ENCODE peak calls at places on chromosomes 5 and 9, in six cellular contexts. N is chondrocyte, L is heart left ventricle, O is RWPE1, B is AG10803, K is lower lobe of right lung. S is an unnamed sample.

GRCh38 chr5:452856-453710 is 10.1 kb downstream of the EXOC3 start:
- DNase-seq in B (no peak), L (no peak), O (no peak), K (no peak), N (peak), S (no peak)

GRCh38 chr9:35563791-35564197 is 41.3 kb upstream of the TESK1 start:
- DNase-seq in B (peak), L (peak), N (no peak), K (no peak), O (no peak), S (peak)

GRCh38 chr5:137498301-137498735 is 808 bp downstream of the SPOCK1 start:
- DNase-seq in L (no peak), N (no peak), O (no peak), K (no peak), B (no peak), S (peak)

GRCh38 chr9:133137451-133138231 is 16.6 kb upstream of the RALGDS start:
- DNase-seq in L (no peak), B (no peak), K (peak), O (no peak), N (peak), S (no peak)

GRCh38 chr9:124202447-124202971 is 55.2 kb upstream of the NEK6 start:
- DNase-seq in K (peak), B (no peak), N (no peak), O (no peak), L (peak), S (no peak)

GRCh38 chr5:171895076-171895475 is 109.5 kb downstream of the SMIM23 start:
- DNase-seq in L (no peak), N (no peak), O (no peak), B (no peak), K (no peak), S (no peak)

GRCh38 chr9:114518120-114518519 is 12.8 kb upstream of the WHRN start:
- DNase-seq in B (no peak), L (no peak), N (no peak), K (no peak), O (no peak), S (no peak)

GRCh38 chr9:109880276-109881169 is 100.5 kb downstream of the PALM2AKAP2 start:
- DNase-seq in N (no peak), B (peak), O (peak), K (no peak), L (no peak), S (no peak)

GRCh38 chr5:116273458-116274242 is 188.8 kb downstream of the COMMD10 start:
- DNase-seq in O (no peak), L (no peak), K (no peak), N (no peak), B (peak), S (no peak)

GRCh38 chr9:85319946-85320345 is 421.8 kb downstream of the AGTPBP1 start:
- DNase-seq in K (no peak), L (no peak), B (no peak), O (no peak), N (no peak), S (no peak)

GRCh38 chr5:68727931-68728330 is 365.9 kb upstream of the SLC30A5 start:
- DNase-seq in L (no peak), N (no peak), B (no peak), O (no peak), K (no peak), S (no peak)

GRCh38 chr9:37412431-37413151 is 9.9 kb upstream of the GRHPR start:
- DNase-seq in L (no peak), O (peak), B (peak), K (no peak), N (no peak), S (no peak)

GRCh38 chr9:113463418-113464285 is at the start of gene RGS3:
- DNase-seq in L (peak), N (no peak), B (no peak), O (peak), K (peak), S (peak)

GRCh38 chr5:68171101-68171558 is 44.4 kb upstream of the PIK3R1 start:
- DNase-seq in B (peak), L (peak), O (no peak), N (no peak), K (peak), S (no peak)

GRCh38 chr5:172887735-172888134 is 53.7 kb downstream of the ERGIC1 start:
- DNase-seq in K (peak), L (peak), N (no peak), O (no peak), B (peak), S (no peak)

GRCh38 chr5:143338658-143339366 is 64.7 kb downstream of the NR3C1 start:
- DNase-seq in B (peak), K (no peak), L (no peak), N (no peak), O (no peak), S (no peak)

GRCh38 chr5:76204713-76205112 is 121.5 kb downstream of the SV2C start:
- DNase-seq in K (no peak), O (peak), B (peak), L (no peak), N (no peak), S (no peak)

GRCh38 chr5:76210946-76211345 is 127.8 kb downstream of the SV2C start:
- DNase-seq in L (no peak), O (no peak), B (no peak), N (no peak), K (no peak), S (no peak)

GRCh38 chr5:76207122-76207521 is 123.9 kb downstream of the SV2C start:
- DNase-seq in O (no peak), B (no peak), K (no peak), N (no peak), L (no peak), S (no peak)

GRCh38 chr5:76204191-76204590 is 121.0 kb downstream of the SV2C start:
- DNase-seq in L (no peak), O (no peak), K (no peak), N (no peak), B (no peak), S (no peak)

DNA sequence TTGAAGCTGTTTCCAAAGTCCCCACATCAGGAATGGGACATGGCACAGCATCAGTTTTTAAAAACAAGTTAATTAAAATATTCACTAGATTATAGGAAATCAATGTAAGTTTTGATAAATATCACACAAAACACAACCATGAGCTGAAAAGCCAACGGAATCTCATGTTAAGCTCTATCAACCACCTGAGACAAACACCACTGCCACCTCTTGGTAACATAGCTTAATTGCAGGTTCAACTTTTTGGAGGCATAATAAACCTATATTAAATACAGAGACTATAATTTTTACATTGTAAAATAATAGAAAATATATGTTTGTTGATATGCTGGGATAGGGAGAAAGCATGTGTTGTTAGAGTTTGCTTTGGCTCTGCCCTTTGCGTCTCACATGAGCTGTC is 126.1 kb downstream of the SV2C start:
- DNase-seq in O (no peak), N (no peak), K (no peak), B (no peak), L (no peak), S (no peak)
- TF ChIP-seq CTCF in O (no peak), N (peak), K (no peak), B (no peak), L (no peak), S (peak)

DNA sequence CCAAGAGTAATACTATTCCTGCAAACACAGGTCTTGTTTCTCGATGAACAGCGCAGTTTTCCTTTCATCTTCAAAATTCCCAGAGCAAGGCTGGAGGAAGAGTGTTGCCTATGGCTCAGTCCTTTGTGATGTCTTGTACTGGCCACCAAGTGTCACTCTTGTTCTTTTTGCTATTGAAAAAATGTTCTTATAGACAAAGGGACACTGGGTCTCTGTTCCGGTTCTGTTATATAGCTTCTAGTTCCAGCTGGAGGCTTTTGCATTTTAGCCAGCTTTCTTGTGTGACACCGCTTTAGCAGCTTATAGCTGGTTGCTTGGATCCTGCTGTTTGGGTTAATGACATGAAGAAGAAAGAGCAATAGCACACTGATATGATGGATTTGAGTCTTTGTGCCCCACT is 343.7 kb upstream of the KCNN2 start:
- DNase-seq in L (no peak), B (no peak), O (no peak), K (no peak), N (no peak), S (no peak)
- TF ChIP-seq CTCF in L (peak), B (no peak), O (no peak), K (no peak), N (peak), S (peak)

GRCh38 chr5:10036136-10036535 is 213.6 kb downstream of the ATPSCKMT start:
- DNase-seq in N (no peak), O (peak), K (no peak), L (no peak), B (peak), S (no peak)

GRCh38 chr5:10034008-10034407 is 215.7 kb downstream of the ATPSCKMT start:
- DNase-seq in K (no peak), O (no peak), N (no peak), B (no peak), L (peak), S (no peak)

GRCh38 chr5:10031817-10032216 is 217.9 kb downstream of the ATPSCKMT start:
- DNase-seq in N (no peak), L (no peak), B (no peak), K (no peak), O (no peak), S (no peak)

GRCh38 chr5:10030219-10030831 is 219.4 kb downstream of the ATPSCKMT start:
- DNase-seq in O (no peak), L (no peak), B (peak), K (no peak), N (no peak), S (no peak)
- TF ChIP-seq CTCF in O (no peak), L (no peak), B (peak), K (no peak), N (peak), S (peak)

GRCh38 chr9:34337404-34337803 is 8.0 kb downstream of the NUDT2 start:
- DNase-seq in L (no peak), B (peak), N (no peak), K (no peak), O (no peak), S (no peak)
- TF ChIP-seq CTCF in L (no peak), B (peak), N (peak), K (no peak), O (no peak), S (peak)

DNA sequence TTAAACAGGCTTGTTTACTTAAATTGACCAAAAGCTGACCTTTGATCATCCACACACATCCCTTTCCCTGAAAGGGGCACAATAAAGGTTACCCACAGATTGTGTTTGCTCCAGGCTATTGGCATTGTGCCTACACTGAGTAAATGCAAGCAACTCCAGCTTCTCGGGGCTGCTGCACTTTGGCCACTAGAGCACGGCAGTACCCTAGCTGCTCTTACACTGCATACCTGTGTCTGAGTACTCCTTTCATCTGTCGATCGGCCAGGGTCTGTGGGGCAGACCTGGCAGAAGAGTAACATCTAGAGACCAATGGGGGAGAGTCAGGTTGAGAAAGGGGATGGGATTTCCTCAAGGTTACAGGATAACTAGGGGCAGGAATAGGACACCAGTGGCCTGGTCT is 281.9 kb upstream of the NMUR2 start:
- DNase-seq in O (no peak), N (no peak), L (no peak), B (no peak), K (no peak), S (no peak)
- TF ChIP-seq CTCF in O (no peak), N (no peak), L (no peak), B (no peak), K (no peak), S (no peak)

GRCh38 chr9:95224371-95225015 is 93.0 kb downstream of the FANCC start:
- DNase-seq in K (no peak), N (no peak), B (peak), L (no peak), O (no peak), S (no peak)

GRCh38 chr9:95226921-95227320 is 90.6 kb downstream of the FANCC start:
- DNase-seq in K (no peak), N (no peak), B (no peak), L (no peak), O (no peak), S (no peak)

GRCh38 chr9:95229230-95229933 is 88.1 kb downstream of the FANCC start:
- DNase-seq in B (no peak), N (no peak), O (no peak), L (no peak), K (no peak), S (no peak)

GRCh38 chr9:95225016-95225745 is 92.3 kb downstream of the FANCC start:
- DNase-seq in N (no peak), K (no peak), L (no peak), O (no peak), B (peak), S (no peak)

DNA sequence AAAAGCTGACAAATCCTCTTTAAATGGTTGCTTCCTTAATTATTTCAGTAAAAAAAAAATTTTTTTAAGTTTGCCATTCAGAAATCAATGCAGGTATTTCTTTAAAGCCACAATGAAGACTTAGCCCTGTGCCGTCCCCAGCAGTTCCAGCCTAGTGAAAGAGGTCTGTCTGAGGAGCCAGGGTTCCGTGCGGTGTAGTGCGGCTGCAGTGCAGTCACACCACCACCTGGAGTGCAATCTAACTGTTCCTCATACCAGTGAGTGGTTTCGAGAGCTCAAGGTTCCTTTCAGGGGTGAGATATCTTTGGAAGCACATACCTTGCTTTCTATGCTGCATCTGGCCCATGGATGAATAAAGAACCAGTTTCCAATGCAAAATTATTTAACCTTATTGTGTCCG is 87.5 kb downstream of the FANCC start:
- DNase-seq in K (no peak), O (no peak), L (no peak), B (no peak), N (no peak), S (no peak)
- TF ChIP-seq CTCF in K (no peak), O (no peak), L (no peak), B (no peak), N (no peak), S (peak)